ENCODE peak calls at places on chromosomes 4 and X, in four cellular contexts. One of them, this sample, is unnamed.

GRCh38 chr4:128715616-128716015 is 93.9 kb upstream of the JADE1 start:
- DNase-seq in PC-3: no peak
- DNase-seq in GM23248: peak
- DNase-seq in OCI-LY7: no peak
- DNase-seq in this sample: no peak

GRCh38 chrX:142184756-142185602 is 20.1 kb downstream of the MAGEC2 start:
- DNase-seq in GM23248: no peak
- DNase-seq in OCI-LY7: no peak
- DNase-seq in PC-3: no peak
- DNase-seq in this sample: no peak

GRCh38 chr4:80365928-80366327 is 30.4 kb downstream of the CFAP299 start:
- DNase-seq in OCI-LY7: peak
- DNase-seq in GM23248: peak
- DNase-seq in PC-3: peak
- DNase-seq in this sample: peak

GRCh38 chr4:157217708-157218107 is 2.8 kb upstream of the GRIA2 start:
- DNase-seq in OCI-LY7: peak
- DNase-seq in GM23248: peak
- DNase-seq in PC-3: peak
- DNase-seq in this sample: peak

GRCh38 chr4:41158274-41158673 is 56.1 kb downstream of the APBB2 start:
- DNase-seq in PC-3: no peak
- DNase-seq in OCI-LY7: no peak
- DNase-seq in GM23248: no peak
- DNase-seq in this sample: no peak

GRCh38 chr4:185679523-185679922 is 132.5 kb downstream of the SORBS2 start:
- DNase-seq in PC-3: no peak
- DNase-seq in OCI-LY7: no peak
- DNase-seq in GM23248: no peak
- DNase-seq in this sample: no peak

GRCh38 chr4:185911556-185912064 is 99.6 kb upstream of the SORBS2 start:
- DNase-seq in GM23248: peak
- DNase-seq in OCI-LY7: no peak
- DNase-seq in PC-3: peak
- DNase-seq in this sample: no peak

GRCh38 chr4:31081375-31081774 is 361.2 kb downstream of the PCDH7 start:
- DNase-seq in GM23248: peak
- DNase-seq in PC-3: peak
- DNase-seq in OCI-LY7: no peak
- DNase-seq in this sample: no peak

GRCh38 chr4:7347981-7348380 is 86.7 kb downstream of the PSAPL1 start:
- DNase-seq in GM23248: peak
- DNase-seq in OCI-LY7: no peak
- DNase-seq in PC-3: peak
- DNase-seq in this sample: no peak

GRCh38 chr4:166091914-166092510 is 219.0 kb downstream of the TLL1 start:
- DNase-seq in OCI-LY7: peak
- DNase-seq in PC-3: peak
- DNase-seq in GM23248: peak
- DNase-seq in this sample: peak

GRCh38 chr4:8101213-8101781 is 57.3 kb downstream of the ABLIM2 start:
- DNase-seq in PC-3: no peak
- DNase-seq in GM23248: peak
- DNase-seq in OCI-LY7: no peak
- DNase-seq in this sample: no peak

GRCh38 chrX:128616933-128617332 is 564.7 kb upstream of the ACTRT1 start:
- DNase-seq in PC-3: peak
- DNase-seq in OCI-LY7: no peak
- DNase-seq in GM23248: no peak
- DNase-seq in this sample: no peak

GRCh38 chr4:156889616-156890594 is 81.7 kb downstream of the PDGFC start:
- DNase-seq in PC-3: no peak
- DNase-seq in OCI-LY7: no peak
- DNase-seq in GM23248: peak
- DNase-seq in this sample: no peak

GRCh38 chrX:140091276-140091886 is 126.1 kb upstream of the CXorf66 start:
- DNase-seq in OCI-LY7: no peak
- DNase-seq in PC-3: no peak
- DNase-seq in GM23248: peak
- DNase-seq in this sample: peak

GRCh38 chr4:148982200-148982599 is 540.0 kb upstream of the NR3C2 start:
- DNase-seq in OCI-LY7: peak
- DNase-seq in PC-3: no peak
- DNase-seq in GM23248: no peak
- DNase-seq in this sample: no peak

DNA sequence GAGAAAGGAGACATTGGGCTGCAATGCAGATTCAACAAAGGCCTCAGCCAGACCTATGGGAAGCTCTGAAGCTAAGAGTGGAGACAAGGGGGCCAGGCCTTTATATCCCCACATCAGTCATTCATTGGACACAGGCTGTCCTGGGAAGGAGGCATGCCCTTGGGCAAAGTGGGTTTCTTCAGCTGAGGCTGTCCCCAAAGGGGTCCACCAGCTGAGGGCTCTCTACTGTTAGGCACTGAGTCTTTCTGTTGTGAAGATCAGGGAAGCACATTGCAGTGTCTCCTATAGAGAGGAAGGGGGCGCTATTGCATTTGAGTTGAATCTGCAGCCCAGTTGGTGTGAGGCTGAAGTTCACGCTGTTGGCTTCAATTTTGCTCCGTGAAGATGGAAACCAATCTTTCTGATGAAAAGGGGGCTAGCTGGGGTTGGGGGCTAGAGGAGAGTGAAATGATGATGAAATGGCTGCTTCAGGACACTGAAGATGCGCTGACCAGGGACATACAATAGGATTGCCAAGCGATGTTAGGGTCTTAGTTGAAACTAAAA is 48.0 kb downstream of the SLC25A5 start:
- DNase-seq in GM23248: peak
- DNase-seq in OCI-LY7: peak
- DNase-seq in PC-3: peak
- DNase-seq in this sample: peak
- TF ChIP-seq EZH2phosphoT487 in GM23248: no peak
- TF ChIP-seq EZH2phosphoT487 in OCI-LY7: no peak
- TF ChIP-seq EZH2phosphoT487 in PC-3: no peak
- TF ChIP-seq EZH2phosphoT487 in this sample: no peak

GRCh38 chr4:22187203-22187835 is 238.7 kb upstream of the KCNIP4 start:
- DNase-seq in PC-3: peak
- DNase-seq in GM23248: no peak
- DNase-seq in OCI-LY7: no peak
- DNase-seq in this sample: no peak

GRCh38 chr4:22191565-22192301 is 243.2 kb upstream of the KCNIP4 start:
- DNase-seq in OCI-LY7: no peak
- DNase-seq in GM23248: no peak
- DNase-seq in PC-3: no peak
- DNase-seq in this sample: no peak

GRCh38 chr4:22190855-22191254 is 242.3 kb upstream of the KCNIP4 start:
- DNase-seq in GM23248: peak
- DNase-seq in PC-3: peak
- DNase-seq in OCI-LY7: no peak
- DNase-seq in this sample: no peak

DNA sequence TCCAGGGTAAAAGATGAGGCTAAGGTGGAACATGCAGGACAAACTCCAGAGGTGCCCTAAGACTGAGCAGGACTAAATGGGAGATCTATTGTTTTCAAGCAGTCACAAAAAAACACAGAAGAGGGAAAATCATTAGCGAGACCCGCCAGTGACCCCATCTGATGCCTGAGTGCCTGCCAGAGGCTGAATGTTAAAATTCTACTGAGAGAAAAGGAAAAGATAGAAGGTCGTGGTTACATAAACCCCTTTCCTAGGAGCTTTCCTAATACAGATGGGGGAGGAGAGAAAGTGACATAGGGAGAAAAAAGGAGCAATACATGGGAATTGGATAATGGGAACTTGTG is 243.7 kb upstream of the KCNIP4 start:
- DNase-seq in GM23248: no peak
- DNase-seq in OCI-LY7: no peak
- DNase-seq in PC-3: no peak
- DNase-seq in this sample: no peak
- TF ChIP-seq EZH2phosphoT487 in GM23248: no peak
- TF ChIP-seq EZH2phosphoT487 in OCI-LY7: no peak
- TF ChIP-seq EZH2phosphoT487 in PC-3: no peak
- TF ChIP-seq EZH2phosphoT487 in this sample: no peak

GRCh38 chrX:134529481-134529880 is 69.5 kb downstream of the HPRT1 start:
- DNase-seq in PC-3: no peak
- DNase-seq in OCI-LY7: no peak
- DNase-seq in GM23248: no peak
- DNase-seq in this sample: no peak

GRCh38 chrX:134528936-134529335 is 69.0 kb downstream of the HPRT1 start:
- DNase-seq in OCI-LY7: no peak
- DNase-seq in PC-3: no peak
- DNase-seq in GM23248: no peak
- DNase-seq in this sample: no peak

GRCh38 chrX:134524181-134524580 is 64.2 kb downstream of the HPRT1 start:
- DNase-seq in PC-3: no peak
- DNase-seq in GM23248: no peak
- DNase-seq in OCI-LY7: no peak
- DNase-seq in this sample: no peak

GRCh38 chrX:134525086-134525792 is 65.3 kb downstream of the HPRT1 start:
- DNase-seq in PC-3: peak
- DNase-seq in OCI-LY7: no peak
- DNase-seq in GM23248: peak
- DNase-seq in this sample: no peak

DNA sequence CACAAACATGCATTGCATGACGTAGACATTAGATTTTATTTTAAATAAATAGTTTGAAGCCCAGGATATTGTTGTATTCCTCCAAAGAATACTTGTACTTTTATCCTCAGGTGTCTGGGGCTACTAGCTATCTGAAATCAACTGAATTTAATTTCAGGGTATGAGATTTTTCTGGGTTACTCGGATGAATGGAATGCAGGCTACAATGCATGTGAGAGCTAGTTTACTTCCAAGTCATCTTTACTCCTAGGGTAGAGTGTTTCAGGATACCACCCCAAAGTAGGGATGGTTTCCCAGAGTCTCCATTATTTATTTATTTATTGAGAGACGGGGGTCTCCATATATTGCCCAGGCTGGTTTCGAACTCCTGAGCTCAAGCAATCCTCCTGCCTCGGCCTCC is 66.4 kb downstream of the HPRT1 start:
- DNase-seq in OCI-LY7: no peak
- DNase-seq in PC-3: peak
- DNase-seq in GM23248: peak
- DNase-seq in this sample: no peak
- TF ChIP-seq EZH2phosphoT487 in OCI-LY7: no peak
- TF ChIP-seq EZH2phosphoT487 in PC-3: no peak
- TF ChIP-seq EZH2phosphoT487 in GM23248: no peak
- TF ChIP-seq EZH2phosphoT487 in this sample: no peak

DNA sequence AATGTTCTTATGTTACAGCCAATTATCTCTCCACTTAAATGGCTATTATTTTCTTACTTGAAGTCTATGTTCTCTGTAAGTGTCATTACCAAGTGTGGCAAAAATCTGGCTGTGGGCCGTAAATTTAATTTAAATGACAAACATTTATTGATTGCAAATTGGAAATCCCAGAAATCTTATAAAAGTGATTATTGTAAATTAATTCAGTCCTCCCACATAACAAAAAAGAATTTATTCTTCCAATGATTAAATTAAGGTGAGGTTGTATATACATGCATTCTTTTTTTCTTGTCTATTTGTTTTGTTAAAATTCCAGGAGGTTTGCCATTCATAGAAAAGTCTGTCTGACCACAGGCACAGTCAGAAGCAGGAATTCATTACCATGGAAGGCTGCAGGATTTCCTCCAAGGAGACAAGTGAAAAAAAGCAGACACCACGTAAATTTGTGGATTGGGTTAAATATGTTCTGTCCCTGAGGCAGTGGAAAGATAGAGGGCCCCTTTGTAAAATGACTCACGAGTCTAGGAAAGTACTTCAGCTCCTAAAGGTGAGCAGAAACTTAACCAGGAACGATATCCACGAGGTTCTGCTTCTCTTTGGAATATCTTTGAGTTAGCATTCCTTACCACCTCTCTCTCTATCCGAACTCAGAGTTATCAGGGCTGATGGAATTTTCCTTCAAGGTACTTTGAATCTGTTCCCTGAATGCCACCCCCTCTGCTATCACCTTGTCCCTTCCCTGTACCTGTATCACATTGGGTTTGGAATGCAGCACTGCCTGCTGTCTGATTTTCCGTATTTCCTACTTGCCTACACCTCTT is 10.7 kb downstream of the PPARGC1A start:
- DNase-seq in OCI-LY7: no peak
- DNase-seq in GM23248: no peak
- DNase-seq in PC-3: no peak
- DNase-seq in this sample: no peak
- TF ChIP-seq EZH2phosphoT487 in OCI-LY7: no peak
- TF ChIP-seq EZH2phosphoT487 in GM23248: no peak
- TF ChIP-seq EZH2phosphoT487 in PC-3: no peak
- TF ChIP-seq EZH2phosphoT487 in this sample: no peak

GRCh38 chr4:139763668-139764067 is 98.0 kb downstream of the MGST2 start:
- DNase-seq in GM23248: no peak
- DNase-seq in PC-3: no peak
- DNase-seq in OCI-LY7: peak
- DNase-seq in this sample: no peak
- TF ChIP-seq EZH2phosphoT487 in GM23248: no peak
- TF ChIP-seq EZH2phosphoT487 in PC-3: no peak
- TF ChIP-seq EZH2phosphoT487 in OCI-LY7: no peak
- TF ChIP-seq EZH2phosphoT487 in this sample: no peak

GRCh38 chr4:87075876-87076275 is 141.1 kb downstream of the AFF1 start:
- DNase-seq in GM23248: no peak
- DNase-seq in OCI-LY7: no peak
- DNase-seq in PC-3: no peak
- DNase-seq in this sample: no peak
- TF ChIP-seq EZH2phosphoT487 in GM23248: no peak
- TF ChIP-seq EZH2phosphoT487 in OCI-LY7: no peak
- TF ChIP-seq EZH2phosphoT487 in PC-3: no peak
- TF ChIP-seq EZH2phosphoT487 in this sample: no peak

DNA sequence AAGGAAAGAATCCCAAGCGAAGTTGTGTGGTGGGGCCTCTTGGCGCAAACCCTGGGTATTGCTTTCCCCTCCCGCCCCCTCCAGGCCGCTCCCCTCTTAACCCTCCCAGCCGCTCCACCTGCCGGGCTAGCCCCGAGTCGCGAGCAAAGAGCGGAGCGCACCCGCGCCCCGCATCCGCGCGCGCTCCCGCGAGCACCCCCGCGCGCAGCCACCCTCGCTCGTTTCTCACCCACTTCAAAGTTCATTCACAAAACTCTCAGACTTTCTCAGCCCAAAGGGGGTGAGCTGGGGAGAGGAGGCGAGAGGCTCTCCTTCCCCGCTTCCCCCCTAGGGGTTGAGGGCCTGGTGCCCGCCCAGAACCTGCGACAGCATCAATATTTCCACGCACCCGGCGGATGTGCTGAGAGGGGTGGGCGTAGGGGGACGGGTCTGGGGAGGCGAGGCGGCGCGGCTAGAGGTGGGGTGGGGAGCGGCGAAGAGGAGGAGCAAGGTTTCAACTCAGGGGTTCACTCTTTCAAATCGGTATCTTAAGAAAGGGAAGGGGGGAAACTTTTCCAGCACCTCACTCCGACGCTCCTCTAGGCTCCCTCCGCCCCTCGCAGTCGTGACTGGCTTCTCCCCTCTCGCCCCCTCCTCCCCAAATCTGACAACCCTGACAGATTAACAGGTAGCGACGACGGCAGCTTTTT is 1.8 kb downstream of the MAML3 start:
- DNase-seq in PC-3: peak
- DNase-seq in OCI-LY7: peak
- DNase-seq in GM23248: peak
- DNase-seq in this sample: peak
- TF ChIP-seq EZH2phosphoT487 in PC-3: no peak
- TF ChIP-seq EZH2phosphoT487 in OCI-LY7: no peak
- TF ChIP-seq EZH2phosphoT487 in GM23248: no peak
- TF ChIP-seq EZH2phosphoT487 in this sample: no peak